ENCODE peak calls at places on chromosomes 2 and 18, in seven cellular contexts. M, Y, W, B, F, G and U are unnamed samples.

GRCh38 chr2:119196301-119197124 is 27.1 kb upstream of the STEAP3 start:
- DNase-seq in F (no peak), Y (no peak), M (no peak), B (no peak), W (no peak), G (no peak), U (peak)

GRCh38 chr18:75161629-75162028 is 47.3 kb downstream of the PTGR3 start:
- DNase-seq in W (peak), G (no peak), B (peak), F (no peak), M (peak), Y (no peak), U (no peak)

GRCh38 chr2:180562378-180562777 is 418.0 kb upstream of the UBE2E3 start:
- DNase-seq in G (no peak), M (no peak), F (no peak), B (no peak), Y (no peak), W (no peak), U (no peak)

GRCh38 chr2:241280291-241280690 is 35.2 kb downstream of the HDLBP start:
- DNase-seq in M (no peak), G (no peak), B (no peak), F (no peak), W (no peak), Y (no peak), U (no peak)

GRCh38 chr2:38797276-38797675 is 19.3 kb downstream of the GEMIN6 start:
- DNase-seq in G (no peak), W (no peak), B (peak), Y (no peak), M (no peak), F (no peak), U (peak)

GRCh38 chr2:105261061-105261460 is 19.5 kb downstream of the GPR45 start:
- DNase-seq in M (no peak), G (no peak), Y (no peak), W (peak), B (peak), F (peak), U (peak)

GRCh38 chr18:48838921-48839818 is 111.6 kb downstream of the SMAD7 start:
- DNase-seq in G (no peak), W (peak), B (no peak), M (no peak), F (no peak), Y (no peak), U (peak)

GRCh38 chr2:25073025-25073424 is 31.1 kb downstream of the EFR3B start:
- DNase-seq in F (no peak), Y (no peak), M (no peak), B (no peak), W (no peak), G (peak), U (no peak)

GRCh38 chr2:31894656-31895055 is 116.2 kb downstream of the MEMO1 start:
- DNase-seq in F (no peak), Y (no peak), G (no peak), B (no peak), M (no peak), W (no peak), U (no peak)

GRCh38 chr2:223549215-223549614 is 52.9 kb downstream of the SCG2 start:
- DNase-seq in G (peak), F (peak), B (no peak), Y (no peak), W (peak), M (peak), U (peak)

GRCh38 chr2:120905824-120906571 is 170.3 kb downstream of the GLI2 start:
- DNase-seq in F (no peak), M (no peak), Y (no peak), W (no peak), B (no peak), G (no peak), U (no peak)

GRCh38 chr18:44859751-44860458 is 179.2 kb downstream of the SETBP1 start:
- DNase-seq in W (no peak), M (no peak), B (no peak), F (no peak), Y (no peak), G (no peak), U (no peak)

GRCh38 chr2:179751184-179751809 is 110.1 kb downstream of the ZNF385B start:
- DNase-seq in Y (no peak), M (peak), W (peak), F (no peak), B (peak), G (peak), U (peak)